ENCODE peak calls at places on chromosomes 2 and 18, in six cellular contexts. One of them, this sample, is unnamed.

GRCh38 chr2:161414385-161415040 is 1.6 kb upstream of the TBR1 start:
- DNase-seq in neural progenitor cell: peak; percentile 84
- DNase-seq in activated T-cell treated with anti-CD3 and anti-CD28 coated beads for 1 hour: no peak
- DNase-seq in DMS153: no peak
- DNase-seq in H7: peak; percentile 81
- DNase-seq in Calu3: peak; percentile 51
- DNase-seq in this sample: no peak

GRCh38 chr18:57803119-57803969 is at the start of gene ATP8B1:
- DNase-seq in neural progenitor cell: peak; percentile 79
- DNase-seq in activated T-cell treated with anti-CD3 and anti-CD28 coated beads for 1 hour: no peak
- DNase-seq in DMS153: peak; percentile 86
- DNase-seq in H7: peak; percentile 94
- DNase-seq in Calu3: peak; percentile 99
- DNase-seq in this sample: peak; percentile 78

GRCh38 chr2:51003345-51004192 is 28.4 kb downstream of the NRXN1 start:
- DNase-seq in neural progenitor cell: no peak
- DNase-seq in activated T-cell treated with anti-CD3 and anti-CD28 coated beads for 1 hour: no peak
- DNase-seq in DMS153: no peak
- DNase-seq in H7: no peak
- DNase-seq in Calu3: no peak
- DNase-seq in this sample: no peak

GRCh38 chr2:12314119-12314735 is 402.5 kb upstream of the TRIB2 start:
- DNase-seq in neural progenitor cell: peak; percentile 38
- DNase-seq in activated T-cell treated with anti-CD3 and anti-CD28 coated beads for 1 hour: no peak
- DNase-seq in DMS153: peak; percentile 69
- DNase-seq in H7: peak; percentile 17
- DNase-seq in Calu3: no peak
- DNase-seq in this sample: no peak

GRCh38 chr2:42809131-42809875 is 16.9 kb upstream of the HAAO start:
- DNase-seq in neural progenitor cell: no peak
- DNase-seq in activated T-cell treated with anti-CD3 and anti-CD28 coated beads for 1 hour: peak; percentile 48
- DNase-seq in DMS153: peak; percentile 52
- DNase-seq in H7: peak; percentile 22
- DNase-seq in Calu3: no peak
- DNase-seq in this sample: no peak

GRCh38 chr2:236661064-236661761 is 91.6 kb downstream of the ACKR3 start:
- DNase-seq in neural progenitor cell: peak; percentile 65
- DNase-seq in activated T-cell treated with anti-CD3 and anti-CD28 coated beads for 1 hour: no peak
- DNase-seq in DMS153: no peak
- DNase-seq in H7: peak; percentile 68
- DNase-seq in Calu3: no peak
- DNase-seq in this sample: no peak

GRCh38 chr2:45904267-45904921 is 252.9 kb downstream of the PRKCE start:
- DNase-seq in neural progenitor cell: no peak
- DNase-seq in activated T-cell treated with anti-CD3 and anti-CD28 coated beads for 1 hour: no peak
- DNase-seq in DMS153: no peak
- DNase-seq in H7: no peak
- DNase-seq in Calu3: no peak
- DNase-seq in this sample: no peak

GRCh38 chr2:70964596-70965386 is 13.6 kb upstream of the ANKRD53 start:
- DNase-seq in neural progenitor cell: peak; percentile 93
- DNase-seq in activated T-cell treated with anti-CD3 and anti-CD28 coated beads for 1 hour: peak; percentile 81
- DNase-seq in DMS153: peak; percentile 13
- DNase-seq in H7: peak; percentile 93
- DNase-seq in Calu3: peak; percentile 75
- DNase-seq in this sample: peak; percentile 36

This sample was measured in HCT116.